ENCODE peak calls at places on chromosomes 7 and 10, in four cellular contexts. F, T, O and J are unnamed samples.

GRCh38 chr7:74180866-74181265 is 6.7 kb downstream of the EIF4H start:
- DNase-seq in F (no peak), T (no peak), O (no peak), J (no peak)

GRCh38 chr10:3820255-3820654 is 35.2 kb upstream of the KLF6 start:
- DNase-seq in F (no peak), T (no peak), O (no peak), J (no peak)

GRCh38 chr10:103416436-103417147 is 20.2 kb downstream of the PDCD11 start:
- DNase-seq in F (no peak), T (peak; percentile 40), O (peak; percentile 13), J (peak; percentile 43)

GRCh38 chr10:69961168-69961863 is 91.3 kb upstream of the MACROH2A2 start:
- DNase-seq in F (no peak), T (no peak), O (no peak), J (no peak)

GRCh38 chr7:142300689-142301088 is 42.8 kb upstream of the PRSS58 start:
- DNase-seq in F (no peak), T (no peak), O (no peak), J (no peak)

GRCh38 chr7:157963526-157963925 is 624.1 kb downstream of the PTPRN2 start:
- DNase-seq in F (no peak), T (no peak), O (no peak), J (no peak)

GRCh38 chr7:43926193-43927043 is at the start of gene UBE2D4:
- DNase-seq in F (peak; percentile 13), T (peak; percentile 83), O (no peak), J (peak; percentile 88)

GRCh38 chr10:80365510-80365909 is 8.9 kb downstream of the DYDC2 start:
- DNase-seq in F (no peak), T (no peak), O (no peak), J (no peak)

GRCh38 chr10:62233494-62234283 is 35.0 kb downstream of the RTKN2 start:
- DNase-seq in F (no peak), T (no peak), O (no peak), J (no peak)